ENCODE peak calls at places on chromosomes 5 and 9, in seven cellular contexts. O, F, W, X, L, M and T are unnamed samples.

GRCh38 chr9:130017035-130017909 is 25.7 kb downstream of the FNBP1 start:
- DNase-seq in O (no peak), F (no peak), W (no peak), X (no peak), L (no peak), M (no peak), T (no peak)

GRCh38 chr9:7320139-7320538 is 479.4 kb downstream of the DMAC1 start:
- DNase-seq in O (no peak), F (no peak), W (no peak), X (no peak), L (no peak), M (no peak), T (no peak)

GRCh38 chr5:111775224-111775623 is 18.2 kb upstream of the NREP start:
- DNase-seq in O (peak), F (no peak), W (no peak), X (no peak), L (no peak), M (no peak), T (no peak)

GRCh38 chr5:73751254-73751914 is 125.4 kb downstream of the ARHGEF28 start:
- DNase-seq in O (no peak), F (no peak), W (no peak), X (no peak), L (no peak), M (no peak), T (no peak)

GRCh38 chr9:106862946-106863740 is at the start of gene ZNF462:
- DNase-seq in O (no peak), F (no peak), W (peak), X (no peak), L (peak), M (peak), T (no peak)

GRCh38 chr9:21856301-21857094 is 54.1 kb downstream of the MTAP start:
- DNase-seq in O (no peak), F (no peak), W (no peak), X (no peak), L (no peak), M (no peak), T (no peak)

GRCh38 chr9:9552665-9553064 is 1060.1 kb downstream of the PTPRD start:
- DNase-seq in O (no peak), F (no peak), W (no peak), X (no peak), L (no peak), M (no peak), T (no peak)

GRCh38 chr9:22060831-22061383 is 51.8 kb upstream of the CDKN2B start:
- DNase-seq in O (no peak), F (no peak), W (no peak), X (no peak), L (no peak), M (no peak), T (no peak)

GRCh38 chr9:107389617-107390071 is 99.9 kb downstream of the KLF4 start:
- DNase-seq in O (no peak), F (no peak), W (no peak), X (no peak), L (no peak), M (peak), T (no peak)

GRCh38 chr5:16852251-16853005 is 83.7 kb downstream of the MYO10 start:
- DNase-seq in O (no peak), F (no peak), W (no peak), X (no peak), L (no peak), M (no peak), T (no peak)